ENCODE peak calls at places on chromosomes 13 and 19, in six cellular contexts. One of them, this sample, is unnamed.

GRCh38 chr13:110124201-110124600 is 182.8 kb downstream of the COL4A1 start:
- DNase-seq in Peyer's patch: no peak
- DNase-seq in heart right ventricle: no peak
- DNase-seq in adrenal gland: no peak
- DNase-seq in suprapubic skin: no peak
- DNase-seq in adipocyte: no peak
- DNase-seq in this sample: no peak

GRCh38 chr19:18483119-18483518 is 38.8 kb downstream of the ELL start:
- DNase-seq in Peyer's patch: no peak
- DNase-seq in heart right ventricle: no peak
- DNase-seq in adrenal gland: no peak
- DNase-seq in suprapubic skin: no peak
- DNase-seq in adipocyte: no peak
- DNase-seq in this sample: no peak

GRCh38 chr13:53198017-53198416 is 169.4 kb downstream of the OLFM4 start:
- DNase-seq in Peyer's patch: no peak
- DNase-seq in heart right ventricle: no peak
- DNase-seq in adrenal gland: no peak
- DNase-seq in suprapubic skin: no peak
- DNase-seq in adipocyte: no peak
- DNase-seq in this sample: no peak

GRCh38 chr19:50844296-50844935 is 10.3 kb upstream of the KLK3 start:
- DNase-seq in Peyer's patch: peak; percentile 25
- DNase-seq in heart right ventricle: no peak
- DNase-seq in adrenal gland: no peak
- DNase-seq in suprapubic skin: no peak
- DNase-seq in adipocyte: no peak
- DNase-seq in this sample: no peak

GRCh38 chr13:110183925-110184324 is 123.0 kb downstream of the COL4A1 start:
- DNase-seq in Peyer's patch: no peak
- DNase-seq in heart right ventricle: no peak
- DNase-seq in adrenal gland: no peak
- DNase-seq in suprapubic skin: no peak
- DNase-seq in adipocyte: no peak
- DNase-seq in this sample: no peak

GRCh38 chr19:51788936-51789795 is 5.8 kb upstream of the FPR3 start:
- DNase-seq in Peyer's patch: no peak
- DNase-seq in heart right ventricle: no peak
- DNase-seq in adrenal gland: no peak
- DNase-seq in suprapubic skin: no peak
- DNase-seq in adipocyte: no peak
- DNase-seq in this sample: no peak

GRCh38 chr19:32457540-32457939 is 52.0 kb downstream of the DPY19L3 start:
- DNase-seq in Peyer's patch: no peak
- DNase-seq in heart right ventricle: no peak
- DNase-seq in adrenal gland: no peak
- DNase-seq in suprapubic skin: no peak
- DNase-seq in adipocyte: no peak
- DNase-seq in this sample: no peak

GRCh38 chr19:54473071-54473941 is at the start of gene CDC42EP5:
- DNase-seq in Peyer's patch: peak; percentile 80
- DNase-seq in heart right ventricle: peak; percentile 87
- DNase-seq in adrenal gland: no peak
- DNase-seq in suprapubic skin: peak; percentile 86
- DNase-seq in adipocyte: peak; percentile 95
- DNase-seq in this sample: peak; percentile 94

GRCh38 chr13:112894673-112895481 is 74.1 kb upstream of the MCF2L start:
- DNase-seq in Peyer's patch: no peak
- DNase-seq in heart right ventricle: no peak
- DNase-seq in adrenal gland: no peak
- DNase-seq in suprapubic skin: no peak
- DNase-seq in adipocyte: no peak
- DNase-seq in this sample: peak; percentile 81

GRCh38 chr13:114106991-114107685 is 25.3 kb downstream of the RASA3 start:
- DNase-seq in Peyer's patch: peak; percentile 38
- DNase-seq in heart right ventricle: no peak
- DNase-seq in adrenal gland: no peak
- DNase-seq in suprapubic skin: no peak
- DNase-seq in adipocyte: no peak
- DNase-seq in this sample: peak; percentile 74

GRCh38 chr13:110301606-110302131 is 5.3 kb downstream of the COL4A1 start:
- DNase-seq in Peyer's patch: peak; percentile 42
- DNase-seq in heart right ventricle: no peak
- DNase-seq in adrenal gland: no peak
- DNase-seq in suprapubic skin: peak; percentile 66
- DNase-seq in adipocyte: peak; percentile 80
- DNase-seq in this sample: no peak

GRCh38 chr13:65864039-65864438 is 1366.1 kb downstream of the PCDH9 start:
- DNase-seq in Peyer's patch: no peak
- DNase-seq in heart right ventricle: no peak
- DNase-seq in adrenal gland: no peak
- DNase-seq in suprapubic skin: no peak
- DNase-seq in adipocyte: no peak
- DNase-seq in this sample: no peak

GRCh38 chr13:24022568-24022967 is 125.3 kb upstream of the C1QTNF9B start:
- DNase-seq in Peyer's patch: no peak
- DNase-seq in heart right ventricle: no peak
- DNase-seq in adrenal gland: no peak
- DNase-seq in suprapubic skin: no peak
- DNase-seq in adipocyte: no peak
- DNase-seq in this sample: no peak

GRCh38 chr19:49971991-49972401 is 11.0 kb upstream of the SIGLEC11 start:
- DNase-seq in Peyer's patch: no peak
- DNase-seq in heart right ventricle: no peak
- DNase-seq in adrenal gland: peak; percentile 60
- DNase-seq in suprapubic skin: no peak
- DNase-seq in adipocyte: no peak
- DNase-seq in this sample: peak; percentile 52

GRCh38 chr19:30691767-30692516 is 319.8 kb downstream of the ZNF536 start:
- DNase-seq in Peyer's patch: no peak
- DNase-seq in heart right ventricle: no peak
- DNase-seq in adrenal gland: no peak
- DNase-seq in suprapubic skin: peak; percentile 74
- DNase-seq in adipocyte: peak; percentile 6
- DNase-seq in this sample: no peak

GRCh38 chr19:35789978-35790944 is 14.9 kb downstream of the ARHGAP33 start:
- DNase-seq in Peyer's patch: no peak
- DNase-seq in heart right ventricle: no peak
- DNase-seq in adrenal gland: no peak
- DNase-seq in suprapubic skin: peak; percentile 76
- DNase-seq in adipocyte: no peak
- DNase-seq in this sample: no peak

GRCh38 chr13:109243311-109243951 is 543.0 kb downstream of the IRS2 start:
- DNase-seq in Peyer's patch: no peak
- DNase-seq in heart right ventricle: peak; percentile 40
- DNase-seq in adrenal gland: no peak
- DNase-seq in suprapubic skin: no peak
- DNase-seq in adipocyte: peak; percentile 88
- DNase-seq in this sample: no peak

GRCh38 chr19:9671654-9672053 is 3.2 kb downstream of the ZNF562 start:
- DNase-seq in Peyer's patch: no peak
- DNase-seq in heart right ventricle: no peak
- DNase-seq in adrenal gland: no peak
- DNase-seq in suprapubic skin: no peak
- DNase-seq in adipocyte: no peak
- DNase-seq in this sample: no peak

GRCh38 chr13:46632171-46632570 is 79.2 kb downstream of the LRCH1 start:
- DNase-seq in Peyer's patch: no peak
- DNase-seq in heart right ventricle: no peak
- DNase-seq in adrenal gland: no peak
- DNase-seq in suprapubic skin: no peak
- DNase-seq in adipocyte: no peak
- DNase-seq in this sample: no peak

GRCh38 chr13:21823949-21824348 is 153.1 kb downstream of the FGF9 start:
- DNase-seq in Peyer's patch: no peak
- DNase-seq in heart right ventricle: no peak
- DNase-seq in adrenal gland: no peak
- DNase-seq in suprapubic skin: no peak
- DNase-seq in adipocyte: no peak
- DNase-seq in this sample: no peak

GRCh38 chr19:58562126-58563033 is 4.0 kb upstream of the UBE2M start:
- DNase-seq in Peyer's patch: peak; percentile 64
- DNase-seq in heart right ventricle: no peak
- DNase-seq in adrenal gland: peak; percentile 64
- DNase-seq in suprapubic skin: no peak
- DNase-seq in adipocyte: peak; percentile 52
- DNase-seq in this sample: peak; percentile 85

GRCh38 chr19:46718157-46718933 is 1.4 kb upstream of the PRKD2 start:
- DNase-seq in Peyer's patch: peak; percentile 90
- DNase-seq in heart right ventricle: no peak
- DNase-seq in adrenal gland: no peak
- DNase-seq in suprapubic skin: no peak
- DNase-seq in adipocyte: peak; percentile 17
- DNase-seq in this sample: no peak

GRCh38 chr13:111216166-111216960 is 101.3 kb downstream of the ARHGEF7 start:
- DNase-seq in Peyer's patch: peak; percentile 73
- DNase-seq in heart right ventricle: peak; percentile 43
- DNase-seq in adrenal gland: no peak
- DNase-seq in suprapubic skin: no peak
- DNase-seq in adipocyte: no peak
- DNase-seq in this sample: no peak

GRCh38 chr19:29878973-29879654 is 62.9 kb upstream of the URI1 start:
- DNase-seq in Peyer's patch: no peak
- DNase-seq in heart right ventricle: no peak
- DNase-seq in adrenal gland: peak; percentile 70
- DNase-seq in suprapubic skin: no peak
- DNase-seq in adipocyte: no peak
- DNase-seq in this sample: no peak

GRCh38 chr19:5687360-5688198 is 2.5 kb upstream of the RPL36 start:
- DNase-seq in Peyer's patch: no peak
- DNase-seq in heart right ventricle: no peak
- DNase-seq in adrenal gland: peak; percentile 46
- DNase-seq in suprapubic skin: no peak
- DNase-seq in adipocyte: no peak
- DNase-seq in this sample: no peak

GRCh38 chr19:5684694-5685430 is 4.0 kb downstream of the HSD11B1L start:
- DNase-seq in Peyer's patch: no peak
- DNase-seq in heart right ventricle: no peak
- DNase-seq in adrenal gland: peak; percentile 25
- DNase-seq in suprapubic skin: no peak
- DNase-seq in adipocyte: no peak
- DNase-seq in this sample: peak; percentile 78

GRCh38 chr19:5683177-5683886 is 2.5 kb downstream of the HSD11B1L start:
- DNase-seq in Peyer's patch: no peak
- DNase-seq in heart right ventricle: no peak
- DNase-seq in adrenal gland: peak; percentile 62
- DNase-seq in suprapubic skin: no peak
- DNase-seq in adipocyte: no peak
- DNase-seq in this sample: no peak

GRCh38 chr19:5686647-5687359 is 3.3 kb upstream of the RPL36 start:
- DNase-seq in Peyer's patch: peak; percentile 99
- DNase-seq in heart right ventricle: peak; percentile 97
- DNase-seq in adrenal gland: peak; percentile 97
- DNase-seq in suprapubic skin: peak; percentile 99
- DNase-seq in adipocyte: peak; percentile 97
- DNase-seq in this sample: peak; percentile 100

DNA sequence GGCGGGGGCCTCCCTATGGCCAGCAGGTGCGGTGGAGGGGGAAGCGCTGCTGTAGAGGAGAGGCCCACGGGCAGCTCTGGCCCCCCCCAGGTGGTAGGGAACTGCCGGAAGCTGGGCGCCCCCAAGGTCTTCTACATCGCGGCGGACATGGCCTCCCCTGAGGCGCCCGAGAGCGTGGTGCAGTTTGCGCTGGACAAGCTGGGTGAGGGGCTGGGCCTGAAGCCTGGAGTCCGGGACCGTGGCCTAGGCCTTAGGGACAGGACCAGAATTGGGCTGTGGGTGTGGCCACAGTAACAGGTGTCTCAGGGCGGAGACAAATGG is 3.8 kb upstream of the RPL36 start:
- DNase-seq in Peyer's patch: no peak
- DNase-seq in heart right ventricle: no peak
- DNase-seq in adrenal gland: no peak
- DNase-seq in suprapubic skin: no peak
- DNase-seq in adipocyte: no peak
- DNase-seq in this sample: no peak
- H3K4me3 ChIP-seq in Peyer's patch: peak overlapping the region; percentile 69
- H3K4me3 ChIP-seq in heart right ventricle: peak overlapping the region; percentile 69
- H3K4me3 ChIP-seq in adrenal gland: peak overlapping the region; percentile 49
- H3K4me3 ChIP-seq in suprapubic skin: peak overlapping the region; percentile 61
- H3K4me3 ChIP-seq in adipocyte: peak overlapping the region; percentile 80
- H3K4me3 ChIP-seq in this sample: peak overlapping the region; percentile 61

GRCh38 chr13:43267916-43268315 is 244.5 kb downstream of the DNAJC15 start:
- DNase-seq in Peyer's patch: no peak
- DNase-seq in heart right ventricle: no peak
- DNase-seq in adrenal gland: no peak
- DNase-seq in suprapubic skin: no peak
- DNase-seq in adipocyte: no peak
- DNase-seq in this sample: no peak
- H3K4me1 ChIP-seq in Peyer's patch: no peaks in the 10 kb centered on the region
- H3K4me1 ChIP-seq in heart right ventricle: peaks cover 20% of the 10 kb centered on the region
- H3K4me1 ChIP-seq in adrenal gland: no peaks in the 10 kb centered on the region
- H3K4me1 ChIP-seq in suprapubic skin: peaks cover 4% of the 10 kb centered on the region
- H3K4me1 ChIP-seq in adipocyte: peaks cover 18% of the 10 kb centered on the region
- H3K4me1 ChIP-seq in this sample: no peaks in the 10 kb centered on the region

GRCh38 chr19:56841194-56841546 is 644 bp upstream of the PEG3 start:
- DNase-seq in Peyer's patch: no peak
- DNase-seq in heart right ventricle: no peak
- DNase-seq in adrenal gland: no peak
- DNase-seq in suprapubic skin: no peak
- DNase-seq in adipocyte: no peak
- DNase-seq in this sample: no peak
- H3K4me3 ChIP-seq in Peyer's patch: no peak overlapping the region
- H3K4me3 ChIP-seq in heart right ventricle: no peak overlapping the region
- H3K4me3 ChIP-seq in adrenal gland: peak overlapping the region; percentile 68
- H3K4me3 ChIP-seq in suprapubic skin: no peak overlapping the region
- H3K4me3 ChIP-seq in adipocyte: no peak overlapping the region
- H3K4me3 ChIP-seq in this sample: no peak overlapping the region

GRCh38 chr19:15400521-15401396 is 18.0 kb downstream of the AKAP8L start:
- DNase-seq in Peyer's patch: peak; percentile 34
- DNase-seq in heart right ventricle: no peak
- DNase-seq in adrenal gland: no peak
- DNase-seq in suprapubic skin: no peak
- DNase-seq in adipocyte: no peak
- DNase-seq in this sample: no peak

GRCh38 chr19:15397782-15398181 is 18.2 kb upstream of the AKAP8 start:
- DNase-seq in Peyer's patch: peak; percentile 27
- DNase-seq in heart right ventricle: no peak
- DNase-seq in adrenal gland: no peak
- DNase-seq in suprapubic skin: no peak
- DNase-seq in adipocyte: no peak
- DNase-seq in this sample: no peak

GRCh38 chr19:15399635-15400034 is 19.2 kb downstream of the AKAP8L start:
- DNase-seq in Peyer's patch: peak; percentile 38
- DNase-seq in heart right ventricle: no peak
- DNase-seq in adrenal gland: no peak
- DNase-seq in suprapubic skin: no peak
- DNase-seq in adipocyte: no peak
- DNase-seq in this sample: no peak

GRCh38 chr19:15398501-15399233 is 19.1 kb upstream of the AKAP8 start:
- DNase-seq in Peyer's patch: peak; percentile 43
- DNase-seq in heart right ventricle: no peak
- DNase-seq in adrenal gland: peak; percentile 77
- DNase-seq in suprapubic skin: no peak
- DNase-seq in adipocyte: no peak
- DNase-seq in this sample: no peak

DNA sequence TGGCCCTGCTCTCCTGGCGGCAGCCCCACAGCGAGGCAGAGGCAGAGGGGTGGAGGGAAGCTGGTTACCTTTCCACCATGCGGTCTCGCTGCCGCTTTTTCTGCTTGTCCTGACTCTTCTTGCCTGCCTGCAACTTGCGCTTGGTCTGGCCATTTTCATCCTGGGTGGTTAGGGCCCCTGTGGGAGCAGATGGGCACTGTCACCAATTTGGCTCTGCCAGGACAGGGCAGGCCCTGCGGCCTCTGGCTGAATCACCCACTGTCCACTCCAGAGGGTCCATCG is 19.6 kb upstream of the AKAP8 start:
- DNase-seq in Peyer's patch: peak; percentile 36
- DNase-seq in heart right ventricle: no peak
- DNase-seq in adrenal gland: no peak
- DNase-seq in suprapubic skin: no peak
- DNase-seq in adipocyte: no peak
- DNase-seq in this sample: no peak
- H3K4me1 ChIP-seq in Peyer's patch: no peaks in the 10 kb centered on the region
- H3K4me1 ChIP-seq in heart right ventricle: peaks cover 38% of the 10 kb centered on the region
- H3K4me1 ChIP-seq in adrenal gland: peaks cover under 1% of the 10 kb centered on the region
- H3K4me1 ChIP-seq in suprapubic skin: peaks cover 8% of the 10 kb centered on the region
- H3K4me1 ChIP-seq in adipocyte: peaks cover 11% of the 10 kb centered on the region
- H3K4me1 ChIP-seq in this sample: peaks cover 7% of the 10 kb centered on the region

This sample was measured in kidney.